ENCODE peak calls at places on chromosomes 5 and 9, in eight cellular contexts. H, C, Z, E, W, J, P and F are unnamed samples.

GRCh38 chr9:70421272-70422180 is 7.1 kb upstream of the KLF9 start:
- DNase-seq in H (no peak), C (no peak), Z (no peak), E (no peak), W (peak), J (peak), P (peak), F (peak)

GRCh38 chr9:71928806-71929205 is 17.4 kb downstream of the C9orf85 start:
- DNase-seq in H (no peak), C (no peak), Z (no peak), E (no peak), W (no peak), J (no peak), P (no peak), F (no peak)

GRCh38 chr9:20225841-20226240 is 396.5 kb downstream of the MLLT3 start:
- DNase-seq in H (no peak), C (no peak), Z (no peak), E (no peak), W (no peak), J (no peak), P (no peak), F (no peak)

GRCh38 chr5:1423901-1424603 is 21.2 kb downstream of the SLC6A3 start:
- DNase-seq in H (no peak), C (no peak), Z (no peak), E (no peak), W (no peak), J (no peak), P (no peak), F (no peak)

GRCh38 chr5:150114773-150115408 is 28.5 kb upstream of the CSF1R start:
- DNase-seq in H (no peak), C (no peak), Z (no peak), E (no peak), W (no peak), J (no peak), P (no peak), F (no peak)

GRCh38 chr9:13750061-13750460 is 470.6 kb upstream of the MPDZ start:
- DNase-seq in H (no peak), C (no peak), Z (no peak), E (no peak), W (no peak), J (no peak), P (peak), F (no peak)

GRCh38 chr9:131481441-131482342 is 21.0 kb upstream of the POMT1 start:
- DNase-seq in H (no peak), C (no peak), Z (no peak), E (no peak), W (no peak), J (no peak), P (no peak), F (no peak)

GRCh38 chr9:1591310-1591709 is 423.8 kb upstream of the SMARCA2 start:
- DNase-seq in H (no peak), C (no peak), Z (no peak), E (no peak), W (no peak), J (no peak), P (no peak), F (no peak)

GRCh38 chr9:5510360-5510931 is at the start of gene PDCD1LG2:
- DNase-seq in H (no peak), C (no peak), Z (no peak), E (peak), W (no peak), J (no peak), P (peak), F (no peak)

GRCh38 chr9:121599186-121599871 is 52.1 kb upstream of the DAB2IP start:
- DNase-seq in H (peak), C (peak), Z (no peak), E (no peak), W (no peak), J (no peak), P (peak), F (peak)

GRCh38 chr9:134134949-134135342 is 936 bp upstream of the WDR5 start:
- DNase-seq in H (no peak), C (no peak), Z (no peak), E (no peak), W (no peak), J (no peak), P (no peak), F (no peak)

GRCh38 chr9:111903996-111904395 is 7.4 kb downstream of the UGCG start:
- DNase-seq in H (no peak), C (no peak), Z (no peak), E (no peak), W (no peak), J (no peak), P (no peak), F (no peak)

GRCh38 chr9:37338218-37338617 is 84.3 kb upstream of the GRHPR start:
- DNase-seq in H (no peak), C (no peak), Z (no peak), E (no peak), W (no peak), J (no peak), P (no peak), F (no peak)

GRCh38 chr9:23824241-23825142 is 1.5 kb downstream of the ELAVL2 start:
- DNase-seq in H (no peak), C (peak), Z (no peak), E (no peak), W (no peak), J (no peak), P (no peak), F (no peak)

GRCh38 chr9:83935276-83935890 is 14.2 kb upstream of the KIF27 start:
- DNase-seq in H (no peak), C (no peak), Z (no peak), E (peak), W (no peak), J (no peak), P (peak), F (no peak)

GRCh38 chr5:25362799-25363198 is 718.0 kb upstream of the CDH10 start:
- DNase-seq in H (no peak), C (no peak), Z (no peak), E (no peak), W (no peak), J (no peak), P (peak), F (no peak)

GRCh38 chr5:43134019-43134418 is 13.3 kb downstream of the ZNF131 start:
- DNase-seq in H (no peak), C (no peak), Z (no peak), E (no peak), W (no peak), J (no peak), P (no peak), F (no peak)

GRCh38 chr5:136754216-136754615 is 388.9 kb upstream of the TRPC7 start:
- DNase-seq in H (no peak), C (no peak), Z (no peak), E (no peak), W (no peak), J (no peak), P (no peak), F (no peak)

GRCh38 chr5:168217497-168217896 is 73.9 kb upstream of the WWC1 start:
- DNase-seq in H (no peak), C (no peak), Z (no peak), E (no peak), W (no peak), J (no peak), P (no peak), F (no peak)

GRCh38 chr5:83077662-83078261 is 415 bp downstream of the XRCC4 start:
- DNase-seq in H (no peak), C (no peak), Z (peak), E (no peak), W (no peak), J (peak), P (peak), F (no peak)

GRCh38 chr5:79702606-79703380 is 13.2 kb downstream of the CMYA5 start:
- DNase-seq in H (no peak), C (peak), Z (peak), E (no peak), W (no peak), J (no peak), P (no peak), F (no peak)

GRCh38 chr9:98778711-98779530 is 17.4 kb downstream of the ANKS6 start:
- DNase-seq in H (no peak), C (peak), Z (no peak), E (no peak), W (no peak), J (no peak), P (no peak), F (no peak)

GRCh38 chr9:115144706-115145105 is 26.7 kb upstream of the TNC start:
- DNase-seq in H (no peak), C (peak), Z (no peak), E (no peak), W (no peak), J (no peak), P (peak), F (no peak)

GRCh38 chr5:174448662-174449061 is 275.7 kb upstream of the MSX2 start:
- DNase-seq in H (no peak), C (no peak), Z (no peak), E (no peak), W (no peak), J (no peak), P (no peak), F (no peak)

GRCh38 chr5:137624786-137625349 is 111.0 kb downstream of the KLHL3 start:
- DNase-seq in H (no peak), C (no peak), Z (no peak), E (no peak), W (no peak), J (no peak), P (no peak), F (no peak)

GRCh38 chr5:140298183-140298601 is 4.7 kb downstream of the PFDN1 start:
- DNase-seq in H (no peak), C (no peak), Z (no peak), E (peak), W (no peak), J (no peak), P (peak), F (no peak)

GRCh38 chr9:107137495-107138202 is 145.4 kb upstream of the RAD23B start:
- DNase-seq in H (peak), C (peak), Z (no peak), E (peak), W (no peak), J (no peak), P (peak), F (no peak)